ENCODE peak calls at places on chromosomes 11 and 22, in four cellular contexts. E is endothelial cell, I is AG04450, B is AG09309. R is an unnamed sample.

GRCh38 chr11:127890026-127890611 is 697.2 kb downstream of the ETS1 start:
- DNase-seq in E (no peak), I (no peak), B (no peak), R (peak)

GRCh38 chr22:38758276-38758945 is 2.6 kb upstream of the SUN2 start:
- DNase-seq in E (no peak), I (no peak), B (no peak), R (no peak)

GRCh38 chr11:102237096-102237735 is 80.1 kb upstream of the BIRC3 start:
- DNase-seq in E (no peak), I (no peak), B (no peak), R (peak)

GRCh38 chr11:128550261-128550821 is 37.0 kb downstream of the ETS1 start:
- DNase-seq in E (no peak), I (no peak), B (no peak), R (no peak)

GRCh38 chr11:110713469-110713776 is 1.2 kb upstream of the ARHGAP20 start:
- DNase-seq in E (no peak), I (no peak), B (no peak), R (no peak)

GRCh38 chr22:26942301-26942927 is 285.0 kb downstream of the MIAT start:
- DNase-seq in E (no peak), I (no peak), B (peak), R (peak)

GRCh38 chr22:43127166-43127908 is 15.9 kb downstream of the MCAT start:
- DNase-seq in E (no peak), I (no peak), B (no peak), R (no peak)

GRCh38 chr11:73249304-73249703 is 22.8 kb upstream of the P2RY6 start:
- DNase-seq in E (no peak), I (no peak), B (no peak), R (peak)

GRCh38 chr22:48889209-48889830 is 938.4 kb downstream of the BRD1 start:
- DNase-seq in E (no peak), I (no peak), B (no peak), R (no peak)

GRCh38 chr11:68002943-68003845 is 703 bp downstream of the UNC93B1 start:
- DNase-seq in E (peak), I (no peak), B (no peak), R (no peak)

GRCh38 chr11:75470681-75471080 is 37.7 kb upstream of the KLHL35 start:
- DNase-seq in E (no peak), I (no peak), B (no peak), R (no peak)

GRCh38 chr11:100328626-100329340 is 358.3 kb upstream of the ARHGAP42 start:
- DNase-seq in E (no peak), I (no peak), B (no peak), R (no peak)

GRCh38 chr22:42991010-42991651 is 23.8 kb downstream of the PACSIN2 start:
- DNase-seq in E (no peak), I (no peak), B (peak), R (peak)

GRCh38 chr11:44034639-44035038 is 13.1 kb upstream of the ACCSL start:
- DNase-seq in E (no peak), I (no peak), B (no peak), R (no peak)

GRCh38 chr11:62555464-62556092 is 9.0 kb upstream of the AHNAK start:
- DNase-seq in E (no peak), I (no peak), B (no peak), R (peak)

GRCh38 chr11:95977534-95978174 is 53.7 kb upstream of the MTMR2 start:
- DNase-seq in E (no peak), I (no peak), B (no peak), R (peak)

GRCh38 chr11:61828629-61829407 is 718 bp downstream of the FADS2 start:
- DNase-seq in E (peak), I (no peak), B (no peak), R (peak)

GRCh38 chr11:1748467-1749019 is 1.9 kb downstream of the IFITM10 start:
- DNase-seq in E (no peak), I (no peak), B (no peak), R (no peak)

GRCh38 chr11:77512092-77512491 is 38.2 kb upstream of the PAK1 start:
- DNase-seq in E (no peak), I (no peak), B (no peak), R (no peak)

GRCh38 chr22:17258015-17258827 is 39.0 kb upstream of the ADA2 start:
- DNase-seq in E (no peak), I (no peak), B (no peak), R (no peak)

GRCh38 chr11:2263012-2263565 is 7.3 kb downstream of the ASCL2 start:
- DNase-seq in E (no peak), I (no peak), B (no peak), R (no peak)

GRCh38 chr22:24935771-24936483 is 10.6 kb downstream of the LHFPL7 start:
- DNase-seq in E (no peak), I (no peak), B (no peak), R (no peak)

GRCh38 chr22:24942301-24942700 is 4.2 kb downstream of the LHFPL7 start:
- DNase-seq in E (no peak), I (no peak), B (no peak), R (no peak)

GRCh38 chr22:24938741-24939341 is 7.7 kb downstream of the LHFPL7 start:
- DNase-seq in E (peak), I (no peak), B (no peak), R (peak)

DNA sequence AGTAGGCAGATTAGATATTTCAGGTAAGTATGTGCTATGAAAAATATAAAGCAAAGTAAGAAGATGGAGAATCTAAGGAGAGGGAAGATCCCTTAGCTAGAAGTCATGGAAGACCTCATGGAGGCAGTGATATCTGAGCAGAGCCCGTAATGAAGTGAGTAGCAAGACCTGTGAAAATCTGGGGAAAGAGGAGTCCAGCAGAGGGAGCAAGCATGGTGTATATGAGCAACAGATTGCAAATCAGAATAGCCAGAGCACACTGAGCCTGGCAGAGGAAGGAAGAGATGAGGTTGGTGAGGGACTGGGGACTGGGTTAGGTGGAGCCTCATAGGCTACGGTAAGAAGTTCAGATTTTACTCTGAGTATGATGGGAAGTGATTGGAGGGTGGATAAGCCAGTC is 9.4 kb downstream of the LHFPL7 start:
- DNase-seq in E (peak), I (no peak), B (no peak), R (peak)
- TF ChIP-seq CTCF in E (no peak), I (no peak), B (peak), R (peak)

DNA sequence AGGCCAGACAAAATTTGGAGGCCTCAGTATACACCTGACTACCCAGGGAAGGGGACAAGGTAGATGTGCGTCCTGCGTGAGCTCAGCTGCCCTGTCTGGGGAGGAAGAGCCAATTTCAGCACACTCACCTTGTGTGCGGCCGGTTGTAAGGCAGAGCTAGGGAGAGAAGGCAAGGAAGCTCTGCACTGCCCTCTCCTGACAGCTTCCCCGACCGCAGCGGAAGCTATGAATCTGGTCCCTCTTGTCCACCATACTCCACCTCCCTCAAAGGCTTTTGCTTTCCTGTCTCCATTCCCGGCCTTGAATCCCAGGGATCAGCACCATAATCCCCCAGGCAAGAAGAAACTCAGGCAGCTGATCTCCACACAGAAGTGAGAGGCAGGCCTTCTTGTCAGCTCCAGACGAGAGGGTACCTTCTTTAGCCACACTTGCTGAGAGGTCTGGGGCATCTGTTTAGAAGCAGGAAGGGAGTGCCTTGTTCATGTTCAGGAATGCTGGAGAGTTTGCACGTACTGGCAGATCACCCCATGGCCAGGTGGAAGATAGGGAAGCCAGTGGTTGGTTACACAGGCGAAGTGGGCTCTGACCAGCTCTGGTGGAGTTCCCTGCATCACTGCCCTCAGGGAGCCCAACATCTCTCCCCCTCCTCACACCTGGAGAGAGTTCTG is 62.5 kb downstream of the FEZ1 start:
- DNase-seq in E (peak), I (no peak), B (no peak), R (peak)
- TF ChIP-seq CTCF in E (no peak), I (peak), B (peak), R (peak)

GRCh38 chr11:134170177-134170908 is 53.4 kb downstream of the NCAPD3 start:
- DNase-seq in E (no peak), I (no peak), B (no peak), R (no peak)

GRCh38 chr11:134170909-134171281 is 52.9 kb downstream of the NCAPD3 start:
- DNase-seq in E (no peak), I (peak), B (no peak), R (peak)

GRCh38 chr11:134171951-134172350 is 51.8 kb downstream of the NCAPD3 start:
- DNase-seq in E (no peak), I (no peak), B (no peak), R (no peak)

GRCh38 chr11:134176284-134176683 is 47.5 kb downstream of the NCAPD3 start:
- DNase-seq in E (no peak), I (no peak), B (no peak), R (no peak)

GRCh38 chr11:134173296-134173695 is 50.5 kb downstream of the NCAPD3 start:
- DNase-seq in E (no peak), I (no peak), B (no peak), R (no peak)
- TF ChIP-seq CTCF in E (no peak), I (no peak), B (no peak), R (no peak)

GRCh38 chr22:44957267-44957905 is 52.4 kb downstream of the PHF21B start:
- DNase-seq in E (no peak), I (no peak), B (no peak), R (peak)

GRCh38 chr22:44956835-44957234 is 53.0 kb downstream of the PHF21B start:
- DNase-seq in E (no peak), I (no peak), B (no peak), R (no peak)

GRCh38 chr22:44952863-44953790 is 56.7 kb downstream of the PHF21B start:
- DNase-seq in E (no peak), I (no peak), B (no peak), R (no peak)

GRCh38 chr22:44954113-44954512 is 55.7 kb downstream of the PHF21B start:
- DNase-seq in E (no peak), I (no peak), B (no peak), R (no peak)

DNA sequence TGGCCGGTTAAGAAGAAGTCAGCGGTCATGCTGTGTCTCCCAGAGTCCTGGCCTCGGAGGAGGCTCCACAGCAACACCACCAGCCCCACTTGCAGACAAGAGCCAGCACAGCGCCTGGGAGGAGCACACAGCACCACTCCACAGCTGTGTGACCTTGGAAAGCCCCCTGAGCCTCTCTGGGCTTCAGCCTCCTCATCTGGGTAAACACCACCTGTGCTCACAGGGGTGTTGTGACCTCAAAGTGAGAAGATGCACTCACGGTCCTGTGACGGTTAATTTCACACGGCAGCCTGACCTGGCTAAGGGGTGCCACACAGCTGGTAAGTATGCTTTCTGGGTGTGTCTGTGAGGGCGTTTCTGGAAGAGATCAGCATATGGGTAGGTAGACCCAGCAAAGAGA is 54.7 kb downstream of the PHF21B start:
- DNase-seq in E (no peak), I (no peak), B (no peak), R (no peak)
- TF ChIP-seq CTCF in E (no peak), I (no peak), B (no peak), R (no peak)

GRCh38 chr11:17778956-17779860 is 44.6 kb downstream of the KCNC1 start:
- DNase-seq in E (no peak), I (no peak), B (no peak), R (no peak)

GRCh38 chr11:17777086-17777725 is 42.6 kb downstream of the KCNC1 start:
- DNase-seq in E (no peak), I (no peak), B (no peak), R (no peak)

GRCh38 chr11:17778352-17778751 is 43.8 kb downstream of the KCNC1 start:
- DNase-seq in E (no peak), I (no peak), B (no peak), R (no peak)

GRCh38 chr11:17776213-17776875 is 41.8 kb downstream of the KCNC1 start:
- DNase-seq in E (no peak), I (no peak), B (no peak), R (no peak)

GRCh38 chr11:17777726-17778091 is 43.1 kb downstream of the KCNC1 start:
- DNase-seq in E (no peak), I (no peak), B (no peak), R (no peak)
- TF ChIP-seq CTCF in E (no peak), I (no peak), B (no peak), R (no peak)

GRCh38 chr22:41344189-41344788 is 37.5 kb upstream of the TEF start:
- DNase-seq in E (no peak), I (no peak), B (no peak), R (no peak)
- TF ChIP-seq CTCF in E (no peak), I (no peak), B (no peak), R (no peak)

DNA sequence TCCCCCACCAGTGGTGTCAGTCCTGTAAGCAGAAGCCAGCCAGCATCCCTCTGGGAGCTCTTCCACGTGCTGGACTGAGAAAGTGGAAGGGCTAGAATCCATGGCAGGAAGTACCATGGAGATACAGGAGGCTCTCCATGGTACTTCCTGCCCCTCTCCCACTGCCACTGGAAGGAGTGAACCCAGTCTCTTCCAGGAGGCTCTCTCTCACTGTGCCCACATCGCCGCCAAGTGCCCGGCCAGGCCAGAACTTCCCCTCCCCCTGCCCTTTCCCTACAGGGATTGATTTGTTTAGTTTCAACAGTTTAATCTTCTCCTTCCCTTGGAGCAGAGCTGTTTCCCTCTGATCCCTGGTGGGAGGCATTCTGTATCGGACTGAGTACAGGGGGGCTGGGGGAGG is 133.6 kb downstream of the DSCAML1 start:
- DNase-seq in E (no peak), I (no peak), B (no peak), R (no peak)
- TF ChIP-seq CTCF in E (no peak), I (no peak), B (no peak), R (no peak)

GRCh38 chr11:93902921-93903320 is 52.5 kb upstream of the VSTM5 start:
- DNase-seq in E (no peak), I (no peak), B (no peak), R (no peak)

GRCh38 chr11:93904711-93905110 is 54.3 kb upstream of the VSTM5 start:
- DNase-seq in E (no peak), I (no peak), B (no peak), R (no peak)

GRCh38 chr11:93905384-93905783 is 55.0 kb upstream of the VSTM5 start:
- DNase-seq in E (no peak), I (peak), B (peak), R (peak)

GRCh38 chr11:93906486-93906885 is 56.1 kb upstream of the VSTM5 start:
- DNase-seq in E (no peak), I (no peak), B (no peak), R (no peak)

GRCh38 chr11:93903989-93904388 is 53.6 kb upstream of the VSTM5 start:
- DNase-seq in E (no peak), I (no peak), B (no peak), R (no peak)
- TF ChIP-seq CTCF in E (no peak), I (no peak), B (no peak), R (no peak)

DNA sequence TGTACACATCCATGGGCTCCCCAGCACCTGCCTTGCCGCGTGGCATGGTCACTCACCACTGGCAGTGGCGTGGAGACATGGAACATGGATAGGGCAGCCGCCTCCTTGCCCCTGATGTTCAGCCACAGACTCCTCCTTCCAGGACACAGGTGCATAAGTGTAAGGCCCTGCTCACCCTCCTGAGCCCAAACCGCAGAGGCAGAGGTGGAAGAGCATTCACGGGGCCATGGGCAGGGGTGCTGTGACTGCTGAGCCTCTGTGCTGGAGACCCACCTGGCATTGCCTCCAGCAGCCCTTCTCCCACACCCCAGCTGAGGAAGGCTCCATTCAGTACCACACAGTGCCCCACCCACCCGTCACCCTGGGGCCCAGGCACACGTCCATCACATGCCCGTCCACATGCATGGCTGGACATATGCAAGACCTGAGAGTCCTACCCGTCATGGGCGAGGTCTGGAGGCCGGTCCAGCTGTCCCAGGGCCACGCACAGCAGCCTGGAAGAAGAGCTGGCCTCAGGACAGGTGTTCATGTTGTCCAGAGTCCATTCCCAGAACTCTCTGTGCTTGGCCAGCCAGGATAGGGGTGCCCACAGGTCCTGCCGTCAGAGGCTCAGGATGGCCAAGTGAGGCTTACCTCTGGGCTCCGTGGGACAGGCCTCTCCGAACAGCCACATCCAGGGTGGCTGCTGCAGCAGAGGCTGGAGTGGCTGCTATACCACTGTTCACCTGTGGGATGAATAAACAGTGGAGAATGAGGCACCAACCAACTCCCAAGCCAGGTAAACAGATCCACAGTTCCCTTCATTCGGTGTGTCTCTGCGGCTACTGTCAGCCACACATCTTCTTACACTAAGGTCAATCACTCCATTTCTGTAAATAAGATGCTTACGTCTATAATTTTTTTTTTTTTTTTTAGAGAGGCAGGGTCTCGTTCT is 1.7 kb upstream of the TUBGCP6 start:
- DNase-seq in E (no peak), I (no peak), B (no peak), R (no peak)
- TF ChIP-seq CTCF in E (peak), I (no peak), B (no peak), R (no peak)

R was measured in fibroblast of the aortic adventitia.